ENCODE peak calls at places on chromosome 22, in four cellular contexts. C is activated CD4-positive, alpha-beta memory T cell treated with anti-CD3 and anti-CD28 coated beads for 36 hours; M is activated CD8-positive, alpha-beta memory T cell treated with anti-CD3 and anti-CD28 coated beads, Interleukin-2, amount 10 ng/mL, durations not matched to agents 7 days and 5 days; Y is PC-3. Q is an unnamed sample.

GRCh38 chr22:17743661-17744411 is 30.4 kb downstream of the BID start:
- DNase-seq in M (no peak), C (no peak), Y (no peak), Q (no peak)

GRCh38 chr22:22111983-22112382 is 129.4 kb upstream of the TOP3B start:
- DNase-seq in Y (no peak), C (no peak), M (no peak), Q (no peak)

GRCh38 chr22:23105919-23106853 is 35.6 kb downstream of the RSPH14 start:
- DNase-seq in Y (no peak), C (no peak), M (no peak), Q (no peak)

GRCh38 chr22:31488988-31489617 is 539 bp downstream of the EIF4ENIF1 start:
- DNase-seq in M (peak), C (peak), Y (peak), Q (peak)

GRCh38 chr22:46297151-46297819 is 615 bp downstream of the GTSE1 start:
- DNase-seq in Y (peak), M (peak), C (peak), Q (peak)

GRCh38 chr22:29705651-29706050 is 14.2 kb upstream of the CABP7 start:
- DNase-seq in M (no peak), Y (no peak), C (no peak), Q (no peak)

GRCh38 chr22:26476705-26477340 is 6.8 kb downstream of the HPS4 start:
- DNase-seq in M (peak), C (no peak), Y (no peak), Q (no peak)

GRCh38 chr22:45491841-45492240 is 10.8 kb upstream of the FBLN1 start:
- DNase-seq in Y (no peak), M (no peak), C (no peak), Q (no peak)

GRCh38 chr22:30307026-30307574 is 17.8 kb upstream of the CASTOR1 start:
- DNase-seq in Y (no peak), C (no peak), M (no peak), Q (peak)

GRCh38 chr22:36386351-36386899 is 1.3 kb downstream of the MYH9 start:
- DNase-seq in Y (no peak), C (peak), M (peak), Q (peak)

GRCh38 chr22:49620666-49621065 is 207.0 kb downstream of the BRD1 start:
- DNase-seq in C (no peak), M (no peak), Y (no peak), Q (no peak)

GRCh38 chr22:42074153-42074750 is at the start of gene PHETA2:
- DNase-seq in C (peak), M (peak), Y (no peak), Q (peak)

GRCh38 chr22:35634981-35635540 is 13.2 kb upstream of the APOL6 start:
- DNase-seq in C (peak), Y (no peak), M (no peak), Q (no peak)

GRCh38 chr22:46082633-46083032 is 67.7 kb upstream of the PPARA start:
- DNase-seq in Y (no peak), C (no peak), M (no peak), Q (no peak)

GRCh38 chr22:25282346-25282670 is 62.9 kb downstream of the CRYBB2 start:
- DNase-seq in Y (no peak), C (no peak), M (no peak), Q (no peak)

GRCh38 chr22:37059876-37060449 is 8.4 kb downstream of the KCTD17 start:
- DNase-seq in M (peak), C (peak), Y (no peak), Q (no peak)

GRCh38 chr22:19038728-19039447 is 83.3 kb downstream of the DGCR2 start:
- DNase-seq in M (no peak), C (no peak), Y (no peak), Q (no peak)

GRCh38 chr22:39434243-39434653 is 22.6 kb upstream of the MGAT3 start:
- DNase-seq in C (no peak), Y (no peak), M (no peak), Q (no peak)

GRCh38 chr22:50044485-50045143 is 13.5 kb downstream of the TTLL8 start:
- DNase-seq in M (no peak), C (no peak), Y (no peak), Q (no peak)

GRCh38 chr22:40911772-40912171 is 39.4 kb upstream of the RBX1 start:
- DNase-seq in Y (no peak), M (no peak), C (no peak), Q (no peak)

GRCh38 chr22:46596032-46596441 is 24.1 kb upstream of the GRAMD4 start:
- DNase-seq in M (no peak), C (no peak), Y (no peak), Q (no peak)

Q was measured in activated CD4-positive, alpha-beta T cell treated with anti-CD3 and anti-CD28 coated beads, Interleukin-2, amount 10 ng/mL, durations not matched to agents 24 days and 14 days.